ENCODE peak calls at places on chromosomes 16 and 17, in six cellular contexts. One of them, this sample, is unnamed. For H3K9me3, the result is how much of the 10 kb centered on the place peaks cover.

GRCh38 chr17:4708436-4708835 is 2.0 kb upstream of the ARRB2 start:
- DNase-seq in transverse colon: no peak
- DNase-seq in AG04450: no peak
- DNase-seq in BE2C: peak
- DNase-seq in endothelial cell of umbilical vein: no peak
- DNase-seq in CD8-positive, alpha-beta T cell: peak
- DNase-seq in this sample: peak

GRCh38 chr16:8950580-8951077 is 13.1 kb downstream of the USP7 start:
- DNase-seq in transverse colon: no peak
- DNase-seq in AG04450: no peak
- DNase-seq in BE2C: no peak
- DNase-seq in endothelial cell of umbilical vein: no peak
- DNase-seq in CD8-positive, alpha-beta T cell: no peak
- DNase-seq in this sample: no peak

GRCh38 chr17:78307887-78308633 is 51.8 kb downstream of the SOCS3 start:
- DNase-seq in transverse colon: no peak
- DNase-seq in AG04450: no peak
- DNase-seq in BE2C: peak
- DNase-seq in endothelial cell of umbilical vein: no peak
- DNase-seq in CD8-positive, alpha-beta T cell: no peak
- DNase-seq in this sample: no peak

GRCh38 chr16:56617212-56618085 is 8.1 kb upstream of the MT1E start:
- DNase-seq in transverse colon: peak
- DNase-seq in AG04450: no peak
- DNase-seq in BE2C: no peak
- DNase-seq in endothelial cell of umbilical vein: no peak
- DNase-seq in CD8-positive, alpha-beta T cell: peak
- DNase-seq in this sample: peak

GRCh38 chr17:61862105-61862574 is 1.2 kb downstream of the BRIP1 start:
- DNase-seq in transverse colon: no peak
- DNase-seq in AG04450: no peak
- DNase-seq in BE2C: no peak
- DNase-seq in endothelial cell of umbilical vein: peak
- DNase-seq in CD8-positive, alpha-beta T cell: no peak
- DNase-seq in this sample: no peak

GRCh38 chr17:30376621-30377452 is 1.9 kb upstream of the CPD start:
- DNase-seq in transverse colon: no peak
- DNase-seq in AG04450: peak
- DNase-seq in BE2C: no peak
- DNase-seq in endothelial cell of umbilical vein: no peak
- DNase-seq in CD8-positive, alpha-beta T cell: no peak
- DNase-seq in this sample: no peak

GRCh38 chr16:71746442-71747046 is 22.0 kb upstream of the PHLPP2 start:
- DNase-seq in transverse colon: no peak
- DNase-seq in AG04450: no peak
- DNase-seq in BE2C: no peak
- DNase-seq in endothelial cell of umbilical vein: peak
- DNase-seq in CD8-positive, alpha-beta T cell: no peak
- DNase-seq in this sample: peak

GRCh38 chr17:27256225-27257030 is 37.5 kb upstream of the WSB1 start:
- DNase-seq in transverse colon: no peak
- DNase-seq in AG04450: peak
- DNase-seq in BE2C: no peak
- DNase-seq in endothelial cell of umbilical vein: peak
- DNase-seq in CD8-positive, alpha-beta T cell: no peak
- DNase-seq in this sample: no peak

GRCh38 chr17:69810326-69811035 is 264.5 kb upstream of the KCNJ16 start:
- DNase-seq in transverse colon: no peak
- DNase-seq in AG04450: no peak
- DNase-seq in BE2C: no peak
- DNase-seq in endothelial cell of umbilical vein: no peak
- DNase-seq in CD8-positive, alpha-beta T cell: no peak
- DNase-seq in this sample: no peak

GRCh38 chr16:48366165-48367093 is 18.8 kb downstream of the SIAH1 start:
- DNase-seq in transverse colon: peak
- DNase-seq in AG04450: peak
- DNase-seq in BE2C: peak
- DNase-seq in endothelial cell of umbilical vein: peak
- DNase-seq in CD8-positive, alpha-beta T cell: peak
- DNase-seq in this sample: peak

GRCh38 chr17:78933959-78934568 is 8.9 kb upstream of the TIMP2 start:
- DNase-seq in transverse colon: peak
- DNase-seq in AG04450: peak
- DNase-seq in BE2C: peak
- DNase-seq in endothelial cell of umbilical vein: peak
- DNase-seq in CD8-positive, alpha-beta T cell: no peak
- DNase-seq in this sample: no peak

GRCh38 chr17:4945176-4945943 is 3.0 kb downstream of the PFN1 start:
- DNase-seq in transverse colon: peak
- DNase-seq in AG04450: peak
- DNase-seq in BE2C: peak
- DNase-seq in endothelial cell of umbilical vein: peak
- DNase-seq in CD8-positive, alpha-beta T cell: peak
- DNase-seq in this sample: peak

GRCh38 chr17:11561702-11562101 is 36.6 kb upstream of the DNAH9 start:
- DNase-seq in transverse colon: no peak
- DNase-seq in AG04450: no peak
- DNase-seq in BE2C: no peak
- DNase-seq in endothelial cell of umbilical vein: no peak
- DNase-seq in CD8-positive, alpha-beta T cell: no peak
- DNase-seq in this sample: no peak

GRCh38 chr16:51556694-51557327 is 405.7 kb upstream of the SALL1 start:
- DNase-seq in transverse colon: peak
- DNase-seq in AG04450: peak
- DNase-seq in BE2C: no peak
- DNase-seq in endothelial cell of umbilical vein: no peak
- DNase-seq in CD8-positive, alpha-beta T cell: no peak
- DNase-seq in this sample: no peak

GRCh38 chr16:66510298-66510697 is 39.6 kb downstream of the TK2 start:
- DNase-seq in transverse colon: no peak
- DNase-seq in AG04450: no peak
- DNase-seq in BE2C: no peak
- DNase-seq in endothelial cell of umbilical vein: no peak
- DNase-seq in CD8-positive, alpha-beta T cell: no peak
- DNase-seq in this sample: no peak

GRCh38 chr17:1865252-1866037 is 35.6 kb downstream of the RPA1 start:
- DNase-seq in transverse colon: peak
- DNase-seq in AG04450: no peak
- DNase-seq in BE2C: peak
- DNase-seq in endothelial cell of umbilical vein: peak
- DNase-seq in CD8-positive, alpha-beta T cell: peak
- DNase-seq in this sample: peak

GRCh38 chr16:1745181-1745899 is 26.0 kb downstream of the NME3 start:
- DNase-seq in transverse colon: no peak
- DNase-seq in AG04450: peak
- DNase-seq in BE2C: no peak
- DNase-seq in endothelial cell of umbilical vein: no peak
- DNase-seq in CD8-positive, alpha-beta T cell: no peak
- DNase-seq in this sample: no peak

GRCh38 chr17:58277107-58277506 is 3.6 kb downstream of the MPO start:
- DNase-seq in transverse colon: no peak
- DNase-seq in AG04450: no peak
- DNase-seq in BE2C: no peak
- DNase-seq in endothelial cell of umbilical vein: no peak
- DNase-seq in CD8-positive, alpha-beta T cell: no peak
- DNase-seq in this sample: peak

GRCh38 chr17:3535253-3535995 is 22.2 kb downstream of the TRPV3 start:
- DNase-seq in transverse colon: peak
- DNase-seq in AG04450: no peak
- DNase-seq in BE2C: peak
- DNase-seq in endothelial cell of umbilical vein: peak
- DNase-seq in CD8-positive, alpha-beta T cell: peak
- DNase-seq in this sample: peak

GRCh38 chr16:68401871-68402747 is 46.2 kb downstream of the SMPD3 start:
- DNase-seq in transverse colon: no peak
- DNase-seq in AG04450: no peak
- DNase-seq in BE2C: no peak
- DNase-seq in endothelial cell of umbilical vein: no peak
- DNase-seq in CD8-positive, alpha-beta T cell: no peak
- DNase-seq in this sample: no peak

GRCh38 chr17:45719335-45720071 is 64.6 kb upstream of the CRHR1 start:
- DNase-seq in transverse colon: no peak
- DNase-seq in AG04450: peak
- DNase-seq in BE2C: peak
- DNase-seq in endothelial cell of umbilical vein: no peak
- DNase-seq in CD8-positive, alpha-beta T cell: no peak
- DNase-seq in this sample: no peak

GRCh38 chr16:53131363-53132071 is 76.7 kb downstream of the CHD9 start:
- DNase-seq in transverse colon: peak
- DNase-seq in AG04450: no peak
- DNase-seq in BE2C: peak
- DNase-seq in endothelial cell of umbilical vein: peak
- DNase-seq in CD8-positive, alpha-beta T cell: peak
- DNase-seq in this sample: peak

GRCh38 chr16:88316941-88317618 is 65.7 kb upstream of the ZNF469 start:
- DNase-seq in transverse colon: no peak
- DNase-seq in AG04450: no peak
- DNase-seq in BE2C: no peak
- DNase-seq in endothelial cell of umbilical vein: no peak
- DNase-seq in CD8-positive, alpha-beta T cell: no peak
- DNase-seq in this sample: no peak

GRCh38 chr17:45149669-45150603 is 1.7 kb downstream of the HEXIM1 start:
- DNase-seq in transverse colon: peak
- DNase-seq in AG04450: no peak
- DNase-seq in BE2C: peak
- DNase-seq in endothelial cell of umbilical vein: peak
- DNase-seq in CD8-positive, alpha-beta T cell: peak
- DNase-seq in this sample: peak

GRCh38 chr17:32795339-32795979 is 81.5 kb downstream of the MYO1D start:
- DNase-seq in transverse colon: peak
- DNase-seq in AG04450: no peak
- DNase-seq in BE2C: no peak
- DNase-seq in endothelial cell of umbilical vein: peak
- DNase-seq in CD8-positive, alpha-beta T cell: no peak
- DNase-seq in this sample: no peak

DNA sequence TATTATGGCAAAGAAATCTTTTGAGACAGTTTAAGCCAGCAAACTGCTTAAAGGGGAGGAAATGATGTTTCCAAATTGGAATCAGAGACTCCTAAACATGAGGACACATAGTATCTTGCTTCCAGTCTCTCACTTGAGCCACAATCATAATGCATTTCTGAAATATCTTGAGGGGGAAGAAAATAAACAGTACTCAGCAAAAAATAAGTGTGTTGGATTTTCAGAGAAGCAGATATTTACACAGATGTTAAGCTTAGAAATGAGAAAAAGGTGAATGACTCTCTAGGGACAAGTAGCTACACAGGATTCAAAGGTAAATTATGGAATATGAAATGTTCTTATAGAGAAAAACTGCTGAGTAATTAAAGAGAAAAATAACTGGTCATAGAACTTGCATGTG is 1583.6 kb downstream of the CDH8 start:
- DNase-seq in transverse colon: no peak
- DNase-seq in AG04450: no peak
- DNase-seq in BE2C: no peak
- DNase-seq in endothelial cell of umbilical vein: no peak
- DNase-seq in CD8-positive, alpha-beta T cell: no peak
- DNase-seq in this sample: no peak
- H3K9me3 ChIP-seq in transverse colon: under half
- H3K9me3 ChIP-seq in AG04450: under half
- H3K9me3 ChIP-seq in BE2C: under half
- H3K9me3 ChIP-seq in endothelial cell of umbilical vein: under half
- H3K9me3 ChIP-seq in CD8-positive, alpha-beta T cell: under half
- H3K9me3 ChIP-seq in this sample: under half

DNA sequence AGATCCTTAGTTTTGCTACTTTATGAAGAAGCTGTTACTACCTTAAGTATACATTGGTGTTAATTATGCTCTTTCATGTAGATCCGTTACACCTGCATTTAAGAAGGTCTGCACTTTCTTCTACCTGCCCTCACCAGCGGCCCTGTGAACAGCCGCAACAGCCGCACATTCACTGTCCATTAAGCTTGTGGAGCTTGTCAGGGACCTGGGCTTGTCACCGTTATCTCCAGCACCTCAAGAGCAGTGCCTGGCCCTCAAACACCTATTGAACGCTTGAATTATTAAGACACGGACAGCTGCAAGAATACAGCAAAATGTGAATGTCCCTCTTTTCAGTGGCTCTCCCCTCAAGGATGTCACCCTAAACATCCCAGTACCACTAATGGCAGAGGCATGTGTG is 3.0 kb upstream of the MXRA7 start:
- DNase-seq in transverse colon: no peak
- DNase-seq in AG04450: no peak
- DNase-seq in BE2C: no peak
- DNase-seq in endothelial cell of umbilical vein: no peak
- DNase-seq in CD8-positive, alpha-beta T cell: no peak
- DNase-seq in this sample: no peak
- H3K4me3 ChIP-seq in transverse colon: no peak
- H3K4me3 ChIP-seq in AG04450: no peak
- H3K4me3 ChIP-seq in BE2C: no peak
- H3K4me3 ChIP-seq in endothelial cell of umbilical vein: no peak
- H3K4me3 ChIP-seq in CD8-positive, alpha-beta T cell: no peak
- H3K4me3 ChIP-seq in this sample: no peak

GRCh38 chr16:35195864-35196216 is 1736.4 kb downstream of the TP53TG3F start:
- DNase-seq in transverse colon: no peak
- DNase-seq in AG04450: no peak
- DNase-seq in BE2C: no peak
- DNase-seq in endothelial cell of umbilical vein: no peak
- DNase-seq in CD8-positive, alpha-beta T cell: no peak
- DNase-seq in this sample: no peak

GRCh38 chr16:35195173-35195863 is 1735.9 kb downstream of the TP53TG3F start:
- DNase-seq in transverse colon: no peak
- DNase-seq in AG04450: no peak
- DNase-seq in BE2C: no peak
- DNase-seq in endothelial cell of umbilical vein: no peak
- DNase-seq in CD8-positive, alpha-beta T cell: no peak
- DNase-seq in this sample: no peak

GRCh38 chr16:35197656-35198055 is 1738.2 kb downstream of the TP53TG3F start:
- DNase-seq in transverse colon: no peak
- DNase-seq in AG04450: no peak
- DNase-seq in BE2C: no peak
- DNase-seq in endothelial cell of umbilical vein: no peak
- DNase-seq in CD8-positive, alpha-beta T cell: no peak
- DNase-seq in this sample: no peak

GRCh38 chr16:35194681-35195080 is 1735.3 kb downstream of the TP53TG3F start:
- DNase-seq in transverse colon: no peak
- DNase-seq in AG04450: no peak
- DNase-seq in BE2C: no peak
- DNase-seq in endothelial cell of umbilical vein: no peak
- DNase-seq in CD8-positive, alpha-beta T cell: no peak
- DNase-seq in this sample: no peak

DNA sequence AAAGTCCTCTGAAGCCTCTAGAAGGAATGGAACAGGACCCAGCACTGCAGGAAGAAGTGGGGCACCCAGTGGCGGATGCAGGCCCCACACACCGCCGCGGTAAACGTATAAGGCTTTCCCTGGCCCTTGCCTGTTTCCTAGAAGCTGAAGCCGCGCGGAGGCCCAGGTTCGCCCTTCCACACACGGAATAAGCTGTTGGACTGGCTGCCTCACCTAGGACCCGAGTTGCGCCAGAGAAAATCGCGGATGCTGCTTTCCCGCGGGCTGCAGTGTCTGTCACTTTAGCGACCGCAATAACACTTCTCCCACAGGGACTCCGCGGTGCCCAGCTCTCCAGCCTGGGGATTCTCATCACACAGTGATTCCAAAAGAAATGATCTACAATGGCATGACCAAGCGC is 1736.9 kb downstream of the TP53TG3F start:
- DNase-seq in transverse colon: no peak
- DNase-seq in AG04450: no peak
- DNase-seq in BE2C: no peak
- DNase-seq in endothelial cell of umbilical vein: no peak
- DNase-seq in CD8-positive, alpha-beta T cell: no peak
- DNase-seq in this sample: no peak
- H3K9me3 ChIP-seq in transverse colon: under half
- H3K9me3 ChIP-seq in AG04450: half or more
- H3K9me3 ChIP-seq in BE2C: under half
- H3K9me3 ChIP-seq in endothelial cell of umbilical vein: under half
- H3K9me3 ChIP-seq in CD8-positive, alpha-beta T cell: under half
- H3K9me3 ChIP-seq in this sample: under half

GRCh38 chr16:86522639-86523038 is 12.3 kb downstream of the FOXF1 start:
- DNase-seq in transverse colon: no peak
- DNase-seq in AG04450: no peak
- DNase-seq in BE2C: no peak
- DNase-seq in endothelial cell of umbilical vein: no peak
- DNase-seq in CD8-positive, alpha-beta T cell: no peak
- DNase-seq in this sample: no peak
- H3K4me3 ChIP-seq in transverse colon: no peak
- H3K4me3 ChIP-seq in AG04450: no peak
- H3K4me3 ChIP-seq in BE2C: no peak
- H3K4me3 ChIP-seq in endothelial cell of umbilical vein: no peak
- H3K4me3 ChIP-seq in CD8-positive, alpha-beta T cell: no peak
- H3K4me3 ChIP-seq in this sample: no peak

This sample was measured in CD4-positive, CD25-positive, alpha-beta regulatory T cell.